ENCODE peak calls at places on chromosome 4, in four cellular contexts. O, U, I and S are unnamed samples.

GRCh38 chr4:141255016-141255415 is 34.3 kb downstream of the ZNF330 start:
- DNase-seq in U (no peak), O (no peak), I (no peak), S (no peak)

GRCh38 chr4:10334506-10335028 is 122.7 kb downstream of the ZNF518B start:
- DNase-seq in O (no peak), I (no peak), U (no peak), S (no peak)

GRCh38 chr4:124111922-124112321 is 600.6 kb downstream of the ANKRD50 start:
- DNase-seq in O (peak), I (peak), U (peak), S (no peak)

GRCh38 chr4:186710521-186711119 is 13.0 kb downstream of the FAT1 start:
- DNase-seq in O (no peak), U (no peak), I (no peak), S (no peak)

GRCh38 chr4:124468360-124468759 is 244.2 kb downstream of the ANKRD50 start:
- DNase-seq in O (no peak), I (no peak), U (no peak), S (no peak)

GRCh38 chr4:1194028-1194900 is 21.9 kb upstream of the SPON2 start:
- DNase-seq in U (no peak), I (peak), O (no peak), S (no peak)

GRCh38 chr4:5960197-5960880 is 57.9 kb downstream of the C4orf50 start:
- DNase-seq in I (peak), O (no peak), U (no peak), S (no peak)

GRCh38 chr4:190019023-190019858 is 7.8 kb downstream of the FRG2 start:
- DNase-seq in I (no peak), U (no peak), O (no peak), S (no peak)

GRCh38 chr4:116180056-116180690 is 905.2 kb downstream of the TRAM1L1 start:
- DNase-seq in I (no peak), U (no peak), O (peak), S (no peak)

GRCh38 chr4:91448668-91449330 is 855.0 kb upstream of the GRID2 start:
- DNase-seq in O (no peak), I (no peak), U (no peak), S (no peak)

GRCh38 chr4:83010522-83011318 is at the start of gene LIN54:
- DNase-seq in O (peak), U (peak), I (peak), S (peak)

GRCh38 chr4:76704133-76704881 is 193.6 kb downstream of the SOWAHB start:
- DNase-seq in U (no peak), I (no peak), O (no peak), S (no peak)

GRCh38 chr4:139728146-139728545 is 62.5 kb downstream of the MGST2 start:
- DNase-seq in O (no peak), I (no peak), U (no peak), S (no peak)

GRCh38 chr4:6986067-6986780 is 56.9 kb upstream of the TADA2B start:
- DNase-seq in O (no peak), U (no peak), I (peak), S (no peak)

GRCh38 chr4:14879643-14880042 is 122.6 kb upstream of the CPEB2 start:
- DNase-seq in I (no peak), U (no peak), O (no peak), S (no peak)

GRCh38 chr4:6198768-6199343 is 1.5 kb downstream of the JAKMIP1 start:
- DNase-seq in I (peak), U (no peak), O (peak), S (no peak)

GRCh38 chr4:56654238-56654632 is 26.9 kb downstream of the HOPX start:
- DNase-seq in I (peak), U (no peak), O (no peak), S (no peak)

GRCh38 chr4:40475609-40476008 is 140.5 kb downstream of the CHRNA9 start:
- DNase-seq in I (no peak), O (peak), U (no peak), S (no peak)

GRCh38 chr4:23937173-23937572 is 47.3 kb upstream of the PPARGC1A start:
- DNase-seq in I (no peak), U (no peak), O (no peak), S (no peak)

GRCh38 chr4:21544410-21544809 is 404.2 kb downstream of the KCNIP4 start:
- DNase-seq in I (peak), O (no peak), U (no peak), S (no peak)

GRCh38 chr4:165096776-165097175 is 15.9 kb downstream of the TMEM192 start:
- DNase-seq in U (no peak), O (no peak), I (no peak), S (peak)

GRCh38 chr4:75514949-75515612 is 808 bp downstream of the THAP6 start:
- DNase-seq in I (no peak), O (peak), U (no peak), S (peak)

GRCh38 chr4:4663028-4663427 is 121.2 kb upstream of the STX18 start:
- DNase-seq in O (no peak), I (no peak), U (no peak), S (no peak)

GRCh38 chr4:85243857-85244256 is 231.1 kb upstream of the ARHGAP24 start:
- DNase-seq in O (no peak), I (peak), U (no peak), S (no peak)

GRCh38 chr4:186886759-186887158 is 163.1 kb upstream of the FAT1 start:
- DNase-seq in U (no peak), I (no peak), O (no peak), S (no peak)

GRCh38 chr4:132504438-132504837 is 644.7 kb upstream of the PCDH10 start:
- DNase-seq in U (no peak), O (no peak), I (no peak), S (no peak)

GRCh38 chr4:20490734-20491133 is 209.5 kb upstream of the PACRGL start:
- DNase-seq in O (no peak), I (no peak), U (no peak), S (no peak)

GRCh38 chr4:82500830-82501229 is 61.0 kb downstream of the TMEM150C start:
- DNase-seq in O (peak), I (no peak), U (no peak), S (no peak)

GRCh38 chr4:18669390-18669789 is 647.8 kb upstream of the LCORL start:
- DNase-seq in I (no peak), O (no peak), U (no peak), S (no peak)

GRCh38 chr4:109389367-109390118 is 44.1 kb upstream of the SEC24B start:
- DNase-seq in U (no peak), I (no peak), O (no peak), S (no peak)

GRCh38 chr4:7301126-7301785 is 108.9 kb downstream of the SORCS2 start:
- DNase-seq in O (no peak), I (no peak), U (no peak), S (no peak)

GRCh38 chr4:121534187-121534586 is 153.4 kb upstream of the QRFPR start:
- DNase-seq in I (no peak), O (no peak), U (no peak), S (no peak)

GRCh38 chr4:110787781-110788180 is 164.9 kb upstream of the PITX2 start:
- DNase-seq in I (no peak), U (no peak), O (no peak), S (no peak)

GRCh38 chr4:154491731-154492249 is at the start of gene DCHS2:
- DNase-seq in U (peak), O (no peak), I (no peak), S (no peak)

GRCh38 chr4:100168521-100168920 is 21.7 kb downstream of the DDIT4L start:
- DNase-seq in O (no peak), U (no peak), I (no peak), S (no peak)

GRCh38 chr4:68904786-68905185 is 46.8 kb downstream of the UGT2A3 start:
- DNase-seq in O (peak), U (no peak), I (no peak), S (no peak)

GRCh38 chr4:187302456-187302855 is 578.8 kb upstream of the FAT1 start:
- DNase-seq in I (no peak), O (no peak), U (no peak), S (no peak)